ENCODE peak calls at places on chromosomes 3 and 15, in seven cellular contexts. W, V, L, I, H, P and T are unnamed samples.

GRCh38 chr15:74622758-74623157 is 7.1 kb downstream of the CLK3 start:
- DNase-seq in H (no peak), W (no peak), L (no peak), V (no peak), P (no peak), I (no peak), T (no peak)

GRCh38 chr3:152315623-152316022 is 46.9 kb downstream of the MBNL1 start:
- DNase-seq in P (no peak), H (peak), L (no peak), W (no peak), V (no peak), I (no peak), T (no peak)

GRCh38 chr15:81939604-81940440 is 106.0 kb downstream of the MEX3B start:
- DNase-seq in W (no peak), L (no peak), P (peak), V (no peak), I (no peak), H (peak), T (no peak)

GRCh38 chr3:146026547-146026946 is 134.4 kb downstream of the PLOD2 start:
- DNase-seq in I (no peak), P (no peak), L (no peak), V (no peak), H (no peak), W (no peak), T (no peak)

GRCh38 chr3:106242779-106243178 is 374.0 kb upstream of the CBLB start:
- DNase-seq in I (no peak), V (no peak), W (no peak), P (no peak), L (no peak), H (no peak), T (no peak)

GRCh38 chr3:126550488-126551051 is 8.2 kb downstream of the C3orf22 start:
- DNase-seq in L (no peak), W (no peak), I (no peak), P (no peak), H (no peak), V (peak), T (peak)

GRCh38 chr15:69300129-69300588 is 1.4 kb downstream of the PAQR5 start:
- DNase-seq in L (no peak), P (no peak), H (no peak), V (no peak), W (no peak), I (no peak), T (no peak)

GRCh38 chr15:68408971-68409370 is 23.0 kb downstream of the ITGA11 start:
- DNase-seq in P (no peak), H (no peak), V (no peak), W (no peak), I (no peak), L (no peak), T (no peak)

GRCh38 chr3:58387650-58388546 is 45.7 kb downstream of the PDHB start:
- DNase-seq in I (no peak), H (no peak), L (no peak), V (no peak), W (no peak), P (no peak), T (no peak)

GRCh38 chr3:182697345-182697919 is 95.9 kb upstream of the ATP11B start:
- DNase-seq in L (no peak), I (no peak), W (no peak), V (no peak), P (no peak), H (no peak), T (no peak)

GRCh38 chr3:120850326-120851295 is 57.4 kb upstream of the STXBP5L start:
- DNase-seq in V (no peak), H (peak), P (no peak), L (no peak), I (no peak), W (no peak), T (no peak)

GRCh38 chr3:116734243-116734642 is 24.7 kb downstream of the TUSC7 start:
- DNase-seq in V (no peak), W (no peak), I (no peak), P (no peak), H (no peak), L (no peak), T (no peak)

GRCh38 chr3:136938334-136938733 is 19.4 kb upstream of the IL20RB start:
- DNase-seq in V (no peak), L (no peak), W (no peak), P (no peak), H (peak), I (no peak), T (no peak)

GRCh38 chr3:41320953-41321641 is 121.8 kb downstream of the CTNNB1 start:
- DNase-seq in H (no peak), V (no peak), W (no peak), I (no peak), P (no peak), L (no peak), T (no peak)

GRCh38 chr15:92097473-92098178 is 244.1 kb downstream of the SLCO3A1 start:
- DNase-seq in V (peak), H (peak), W (no peak), P (peak), L (peak), I (no peak), T (no peak)

GRCh38 chr3:11136116-11136515 is 18.2 kb upstream of the HRH1 start:
- DNase-seq in W (no peak), V (peak), I (no peak), L (no peak), H (peak), P (no peak), T (no peak)

GRCh38 chr3:160312014-160312624 is 86.9 kb downstream of the C3orf80 start:
- DNase-seq in V (no peak), I (no peak), H (no peak), L (no peak), P (no peak), W (no peak), T (no peak)

GRCh38 chr3:131020122-131020693 is 6.4 kb downstream of the ASTE1 start:
- DNase-seq in I (no peak), W (no peak), H (no peak), V (no peak), P (no peak), L (no peak), T (no peak)

GRCh38 chr3:19149388-19149787 is 1.1 kb downstream of the KCNH8 start:
- DNase-seq in W (no peak), P (no peak), H (peak), L (no peak), V (no peak), I (no peak), T (peak)

GRCh38 chr3:19148768-19149091 is 420 bp downstream of the KCNH8 start:
- DNase-seq in I (no peak), L (no peak), V (no peak), P (no peak), H (no peak), W (no peak), T (no peak)

GRCh38 chr3:19146685-19147650 is 1.3 kb upstream of the KCNH8 start:
- DNase-seq in W (peak), I (peak), V (peak), P (no peak), H (peak), L (no peak), T (no peak)

GRCh38 chr3:19151171-19151570 is 2.9 kb downstream of the KCNH8 start:
- DNase-seq in P (no peak), H (no peak), I (no peak), L (no peak), V (no peak), W (no peak), T (no peak)

DNA sequence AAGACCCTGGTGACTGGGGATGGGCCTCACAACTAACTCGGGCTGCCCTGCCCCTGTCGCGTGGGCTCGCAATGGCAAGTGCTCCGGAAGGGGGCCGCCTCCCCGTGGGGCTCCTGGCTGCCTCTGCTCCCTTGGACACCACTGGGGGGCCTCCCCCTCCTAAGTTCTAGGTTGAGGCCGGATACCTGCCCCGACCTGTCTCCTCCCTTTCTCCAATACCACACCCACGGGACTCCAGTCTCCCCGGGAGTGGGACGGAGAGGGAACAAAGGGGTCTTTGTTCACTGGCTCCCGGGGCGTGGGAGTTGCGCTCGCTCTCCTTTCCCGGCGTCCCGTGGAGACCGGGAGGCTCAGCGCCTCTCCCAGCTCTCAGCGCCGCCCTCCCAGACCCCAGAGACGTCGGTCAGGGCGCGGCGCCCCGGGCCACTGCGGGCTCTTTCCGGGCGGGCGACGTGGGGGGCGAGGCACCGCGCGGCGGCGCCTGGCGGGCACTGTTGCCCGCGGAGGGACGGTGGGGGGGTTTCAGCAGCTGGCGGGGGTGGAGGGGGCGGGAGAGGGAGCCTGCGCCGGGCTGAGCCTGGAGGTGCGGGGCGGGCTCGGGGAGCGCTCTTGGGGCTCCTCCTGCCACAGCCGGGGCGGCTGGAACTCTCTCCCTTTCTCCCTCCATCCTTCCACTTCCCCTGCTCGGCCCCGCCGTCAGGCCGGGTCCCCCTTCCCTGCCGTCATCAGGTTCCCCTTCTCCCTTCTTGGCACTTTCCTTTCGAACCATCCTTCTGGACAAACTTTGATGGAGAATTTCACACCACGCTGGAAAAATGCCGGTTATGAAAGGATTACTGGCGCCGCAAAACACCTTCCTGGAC is at the start of gene KCNH8:
- DNase-seq in L (no peak), P (no peak), V (peak), I (no peak), W (peak), H (no peak), T (peak)
- H3K27ac ChIP-seq in L (no peak), P (no peak), V (peak), I (no peak), W (peak), H (no peak), T (peak)

GRCh38 chr3:48567500-48567899 is 3.9 kb upstream of the UCN2 start:
- DNase-seq in H (no peak), W (no peak), L (no peak), V (no peak), I (no peak), P (no peak), T (no peak)
- H3K27ac ChIP-seq in H (no peak), W (no peak), L (no peak), V (no peak), I (no peak), P (no peak), T (no peak)

GRCh38 chr3:134394380-134394779 is 20.1 kb upstream of the AMOTL2 start:
- DNase-seq in W (no peak), L (no peak), V (no peak), P (no peak), I (no peak), H (no peak), T (no peak)
- H3K27ac ChIP-seq in W (no peak), L (no peak), V (no peak), P (no peak), I (no peak), H (no peak), T (no peak)

DNA sequence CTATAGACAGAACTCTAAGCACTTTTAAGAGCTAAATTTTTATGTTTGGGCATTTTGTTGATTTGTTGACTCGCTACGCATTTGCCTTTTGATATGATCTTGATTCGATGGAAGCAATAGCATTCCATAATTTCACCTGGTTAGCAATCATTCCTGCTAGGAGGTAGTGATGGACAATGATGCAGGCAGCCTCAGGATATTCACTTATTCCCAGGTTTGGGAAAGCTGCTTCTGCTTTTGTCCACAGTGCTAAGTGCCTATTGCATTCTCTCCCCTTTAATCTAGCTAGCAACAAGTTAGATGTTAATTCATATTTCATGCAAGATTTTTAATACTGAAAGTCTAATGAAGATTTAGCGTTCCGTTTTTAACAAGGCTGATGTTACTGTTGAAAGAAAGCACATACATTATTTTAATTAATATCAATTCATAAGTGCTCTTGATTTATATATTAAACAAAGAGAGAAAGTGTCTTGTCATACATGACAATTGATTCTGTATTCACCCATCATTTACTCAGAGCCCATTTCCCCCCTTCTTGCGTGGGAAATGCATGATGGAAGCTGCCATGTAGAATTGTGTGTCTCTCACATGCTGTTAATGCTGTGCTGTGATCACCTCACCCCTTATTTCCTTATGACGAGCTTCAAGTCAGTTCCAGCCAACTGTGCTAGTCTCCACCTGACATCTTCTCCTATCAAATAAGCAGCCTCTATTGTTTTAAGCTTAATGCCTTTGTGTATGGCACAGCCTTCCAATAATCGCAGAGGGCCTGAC is 53.0 kb upstream of the TMCO5A start:
- DNase-seq in L (no peak), I (no peak), V (no peak), W (no peak), H (no peak), P (no peak), T (no peak)
- H3K27ac ChIP-seq in L (no peak), I (no peak), V (no peak), W (no peak), H (no peak), P (no peak), T (no peak)

GRCh38 chr3:168988867-168989266 is 674.6 kb downstream of the MECOM start:
- DNase-seq in H (no peak), V (no peak), L (no peak), I (no peak), W (no peak), P (no peak), T (no peak)
- H3K27ac ChIP-seq in H (no peak), V (no peak), L (no peak), I (no peak), W (no peak), P (no peak), T (no peak)

GRCh38 chr3:45967724-45968123 is 24.5 kb downstream of the CXCR6 start:
- DNase-seq in L (no peak), I (no peak), P (no peak), W (no peak), H (no peak), V (no peak), T (no peak)
- H3K27ac ChIP-seq in L (no peak), I (no peak), P (no peak), W (no peak), H (no peak), V (no peak), T (peak)

GRCh38 chr3:192917258-192917507 is 473 bp downstream of the MB21D2 start:
- DNase-seq in P (no peak), W (no peak), I (no peak), H (no peak), L (no peak), V (no peak), T (no peak)
- H3K27ac ChIP-seq in P (peak), W (peak), I (peak), H (peak), L (peak), V (peak), T (peak)

GRCh38 chr15:90955911-90956310 is 1.2 kb downstream of the RCCD1 start:
- DNase-seq in W (no peak), V (no peak), L (no peak), H (no peak), P (no peak), I (no peak), T (no peak)
- H3K27ac ChIP-seq in W (no peak), V (no peak), L (peak), H (peak), P (no peak), I (peak), T (no peak)